ENCODE peak calls at places on chromosomes 11 and 22, in eight cellular contexts. S, D, B, N, H, T, L and Q are unnamed samples.

GRCh38 chr22:19466126-19466716 is 12.8 kb downstream of the UFD1 start:
- DNase-seq in S (no peak), D (no peak), B (no peak), N (no peak), H (no peak), T (no peak), L (no peak), Q (no peak)

GRCh38 chr11:104609297-104609696 is 289.0 kb downstream of the CASP12 start:
- DNase-seq in S (peak; percentile 14), D (peak; percentile 12), B (no peak), N (no peak), H (peak; percentile 67), T (peak; percentile 61), L (no peak), Q (peak; percentile 23)

GRCh38 chr11:130738618-130739017 is 177.7 kb downstream of the SNX19 start:
- DNase-seq in S (no peak), D (no peak), B (no peak), N (no peak), H (no peak), T (no peak), L (no peak), Q (no peak)

GRCh38 chr11:58179648-58180047 is 9.2 kb upstream of the OR9Q2 start:
- DNase-seq in S (no peak), D (no peak), B (no peak), N (no peak), H (no peak), T (no peak), L (no peak), Q (peak; percentile 26)

GRCh38 chr11:69356703-69357457 is 62.9 kb downstream of the MYEOV start:
- DNase-seq in S (no peak), D (no peak), B (no peak), N (no peak), H (no peak), T (no peak), L (no peak), Q (no peak)

GRCh38 chr11:101456812-101457211 is 127.0 kb downstream of the TRPC6 start:
- DNase-seq in S (no peak), D (no peak), B (no peak), N (no peak), H (no peak), T (no peak), L (no peak), Q (no peak)

GRCh38 chr22:33270596-33270995 is 212.4 kb upstream of the SYN3 start:
- DNase-seq in S (no peak), D (no peak), B (no peak), N (no peak), H (no peak), T (no peak), L (no peak), Q (no peak)

GRCh38 chr11:71206186-71206585 is 46.2 kb downstream of the SHANK2 start:
- DNase-seq in S (no peak), D (no peak), B (peak; percentile 27), N (peak; percentile 38), H (no peak), T (peak; percentile 74), L (peak; percentile 23), Q (no peak)

GRCh38 chr11:75557649-75558494 is 4.2 kb upstream of the SERPINH1 start:
- DNase-seq in S (no peak), D (no peak), B (peak; percentile 79), N (no peak), H (no peak), T (peak; percentile 82), L (no peak), Q (peak; percentile 60)

GRCh38 chr11:12377106-12377823 is at the start of gene PARVA:
- DNase-seq in S (no peak), D (no peak), B (peak; percentile 50), N (no peak), H (peak; percentile 68), T (peak; percentile 80), L (no peak), Q (peak; percentile 86)

GRCh38 chr11:32884770-32885384 is 7.7 kb upstream of the QSER1 start:
- DNase-seq in S (no peak), D (no peak), B (no peak), N (no peak), H (peak; percentile 14), T (no peak), L (no peak), Q (no peak)

GRCh38 chr11:80136991-80137390 is 696.2 kb upstream of the TENM4 start:
- DNase-seq in S (no peak), D (no peak), B (no peak), N (peak; percentile 60), H (no peak), T (no peak), L (no peak), Q (no peak)

GRCh38 chr22:35842954-35843353 is 125.3 kb downstream of the APOL5 start:
- DNase-seq in S (no peak), D (no peak), B (no peak), N (no peak), H (peak; percentile 46), T (peak; percentile 27), L (no peak), Q (peak; percentile 35)

GRCh38 chr11:69647761-69648497 is 7.0 kb downstream of the CCND1 start:
- DNase-seq in S (no peak), D (no peak), B (no peak), N (no peak), H (no peak), T (no peak), L (peak; percentile 76), Q (no peak)

GRCh38 chr11:36030707-36031365 is 87.0 kb downstream of the LDLRAD3 start:
- DNase-seq in S (no peak), D (no peak), B (no peak), N (no peak), H (no peak), T (peak; percentile 34), L (no peak), Q (peak; percentile 28)

GRCh38 chr11:70528794-70529580 is 130.7 kb downstream of the CTTN start:
- DNase-seq in S (no peak), D (no peak), B (no peak), N (no peak), H (no peak), T (no peak), L (peak; percentile 46), Q (no peak)

GRCh38 chr22:32606181-32606580 is 131.6 kb downstream of the FBXO7 start:
- DNase-seq in S (no peak), D (no peak), B (no peak), N (no peak), H (no peak), T (no peak), L (peak; percentile 42), Q (no peak)

GRCh38 chr11:114821626-114822025 is 143.3 kb downstream of the NXPE2 start:
- DNase-seq in S (no peak), D (no peak), B (no peak), N (no peak), H (peak; percentile 51), T (no peak), L (no peak), Q (no peak)

GRCh38 chr11:9716275-9717039 is 52.6 kb downstream of the SWAP70 start:
- DNase-seq in S (no peak), D (no peak), B (peak; percentile 42), N (no peak), H (no peak), T (peak; percentile 14), L (no peak), Q (no peak)

GRCh38 chr11:74925281-74925680 is 23.6 kb downstream of the XRRA1 start:
- DNase-seq in S (no peak), D (no peak), B (no peak), N (no peak), H (no peak), T (no peak), L (no peak), Q (no peak)

GRCh38 chr11:110249066-110249465 is 47.3 kb downstream of the RDX start:
- DNase-seq in S (no peak), D (no peak), B (no peak), N (no peak), H (no peak), T (no peak), L (no peak), Q (no peak)